ENCODE peak calls at places on chromosomes 12 and 14, in four cellular contexts. Z is IMR-90, S is neuronal stem cell, Q is mesendoderm. U is an unnamed sample.

GRCh38 chr12:21144309-21144708 is 13.3 kb downstream of the SLCO1B1 start:
- DNase-seq in Z (no peak), S (no peak), Q (no peak), U (no peak)

GRCh38 chr14:58565834-58566233 is 71.9 kb upstream of the DACT1 start:
- DNase-seq in Z (no peak), S (no peak), Q (no peak), U (no peak)

GRCh38 chr12:12645485-12645884 is 33.8 kb downstream of the CREBL2 start:
- DNase-seq in Z (peak), S (no peak), Q (peak), U (peak)

GRCh38 chr14:65239143-65239672 is 136.9 kb upstream of the MAX start:
- DNase-seq in Z (peak), S (no peak), Q (peak), U (peak)

GRCh38 chr12:10409387-10409786 is at the start of gene KLRC4:
- DNase-seq in Z (peak), S (no peak), Q (no peak), U (peak)

GRCh38 chr14:63726499-63726898 is 1.4 kb downstream of the SGPP1 start:
- DNase-seq in Z (no peak), S (no peak), Q (no peak), U (peak)

GRCh38 chr14:87813211-87813610 is 179.8 kb downstream of the GALC start:
- DNase-seq in Z (no peak), S (no peak), Q (no peak), U (no peak)

GRCh38 chr12:96402061-96402460 is 1.8 kb upstream of the CDK17 start:
- DNase-seq in Z (no peak), S (no peak), Q (peak), U (no peak)

GRCh38 chr14:88599761-88600439 is 37.1 kb downstream of the ZC3H14 start:
- DNase-seq in Z (no peak), S (no peak), Q (no peak), U (no peak)

GRCh38 chr12:71710276-71711125 is 24.6 kb downstream of the TMEM19 start:
- DNase-seq in Z (peak), S (no peak), Q (peak), U (peak)

GRCh38 chr14:51657762-51658161 is 6.1 kb downstream of the FRMD6 start:
- DNase-seq in Z (peak), S (no peak), Q (no peak), U (peak)

GRCh38 chr14:92004062-92004461 is 35.8 kb downstream of the TRIP11 start:
- DNase-seq in Z (peak), S (no peak), Q (no peak), U (no peak)

GRCh38 chr14:32087173-32087861 is 10.2 kb downstream of the ARHGAP5 start:
- DNase-seq in Z (peak), S (peak), Q (peak), U (peak)

GRCh38 chr12:19772776-19773175 is 333.5 kb downstream of the AEBP2 start:
- DNase-seq in Z (no peak), S (no peak), Q (no peak), U (no peak)

GRCh38 chr12:46372131-46372851 is at the start of gene SLC38A2:
- DNase-seq in Z (peak), S (peak), Q (peak), U (peak)

GRCh38 chr12:106960443-106960842 is 4.7 kb downstream of the TMEM263 start:
- DNase-seq in Z (no peak), S (no peak), Q (no peak), U (no peak)

GRCh38 chr12:115320967-115321366 is 637.0 kb upstream of the TBX3 start:
- DNase-seq in Z (no peak), S (no peak), Q (no peak), U (peak)

GRCh38 chr12:1993341-1993740 is 10.9 kb downstream of the DCP1B start:
- DNase-seq in Z (peak), S (no peak), Q (no peak), U (peak)

GRCh38 chr12:68317047-68317667 is 15.0 kb downstream of the MDM1 start:
- DNase-seq in Z (peak), S (no peak), Q (peak), U (peak)

GRCh38 chr12:91974541-91974940 is 171.1 kb downstream of the BTG1 start:
- DNase-seq in Z (peak), S (no peak), Q (no peak), U (no peak)

GRCh38 chr14:63770187-63770807 is 42.4 kb upstream of the SGPP1 start:
- DNase-seq in Z (peak), S (no peak), Q (peak), U (peak)

DNA sequence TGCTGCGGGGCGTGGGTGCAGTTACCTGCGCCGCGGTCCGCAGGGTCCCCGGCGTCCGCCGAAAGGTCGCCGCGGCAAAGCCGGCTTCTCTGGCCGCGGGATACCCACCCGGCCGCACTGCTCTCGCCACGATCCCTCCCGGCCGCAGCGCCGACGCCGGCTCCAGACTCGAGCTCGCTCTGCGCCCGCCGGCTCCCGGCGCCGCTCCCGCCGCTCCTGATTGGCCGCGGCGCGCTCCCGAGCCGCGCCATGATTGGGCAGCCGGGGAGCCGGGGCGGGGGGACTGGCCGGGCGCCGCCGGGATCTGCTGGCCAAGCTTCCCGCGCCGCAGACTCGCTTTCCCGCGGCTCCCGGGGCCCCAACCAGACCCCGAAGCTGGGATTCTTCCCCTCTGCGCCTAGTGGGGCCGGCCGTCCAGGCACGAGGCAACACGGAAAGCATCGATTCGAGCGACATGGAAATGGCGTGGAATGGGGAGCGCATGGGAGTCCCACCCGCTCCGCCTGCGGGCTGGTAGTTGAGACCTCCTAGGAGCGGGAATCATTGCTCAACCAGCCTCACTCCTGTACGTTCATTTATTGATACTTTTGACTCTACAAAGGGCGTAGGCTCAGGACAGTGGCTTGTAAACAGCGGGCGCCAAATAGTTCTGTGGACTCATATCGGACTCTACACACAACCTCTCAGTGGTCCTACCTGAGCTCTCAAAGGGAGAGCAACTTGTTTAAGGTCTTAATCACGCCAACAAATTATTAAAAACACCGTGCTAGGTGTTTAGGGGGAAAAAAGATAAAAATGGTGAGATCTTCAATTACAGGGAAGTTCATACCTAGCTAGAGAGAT is 36.4 kb upstream of the STON2 start:
- DNase-seq in Z (peak), S (peak), Q (peak), U (peak)
- H2BK15ac ChIP-seq in Z (no peak), S (no peak), Q (no peak), U (peak)

DNA sequence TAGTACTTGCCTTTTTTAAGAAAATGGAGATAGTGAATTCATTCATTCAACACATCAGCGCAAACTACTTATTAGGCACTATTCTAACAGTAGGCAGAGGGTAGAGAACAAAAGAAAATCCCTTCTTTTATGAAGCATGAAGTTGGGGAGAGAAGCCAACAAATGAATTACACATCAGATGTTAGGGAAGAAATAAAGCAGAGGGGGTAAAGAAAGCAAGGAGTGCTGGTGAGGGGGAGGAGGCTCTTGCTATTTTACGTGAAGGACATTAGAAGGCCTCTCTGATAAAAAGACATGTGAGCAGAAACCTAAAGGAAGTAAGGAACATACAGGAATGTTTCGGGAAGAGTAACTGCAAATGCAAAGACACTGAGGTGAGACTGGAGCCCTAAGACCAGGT is 22.2 kb downstream of the TFCP2 start:
- DNase-seq in Z (no peak), S (no peak), Q (no peak), U (no peak)
- H3K4ac ChIP-seq in Z (no peak), S (no peak), Q (no peak), U (no peak)

GRCh38 chr12:124872068-124872719 is 8.5 kb upstream of the SCARB1 start:
- DNase-seq in Z (no peak), S (no peak), Q (no peak), U (no peak)
- H2BK15ac ChIP-seq in Z (no peak), S (peak), Q (no peak), U (no peak)

GRCh38 chr14:49999826-50000214 is 106.9 kb downstream of the ARF6 start:
- DNase-seq in Z (no peak), S (no peak), Q (peak), U (no peak)
- H3K4ac ChIP-seq in Z (peak), S (no peak), Q (no peak), U (peak)

GRCh38 chr12:120229583-120230325 is 28.8 kb upstream of the RPLP0 start:
- DNase-seq in Z (no peak), S (no peak), Q (peak), U (peak)

GRCh38 chr12:120230326-120230973 is 29.5 kb upstream of the RPLP0 start:
- DNase-seq in Z (peak), S (peak), Q (peak), U (peak)

GRCh38 chr12:120229071-120229582 is 28.2 kb upstream of the RPLP0 start:
- DNase-seq in Z (no peak), S (no peak), Q (peak), U (peak)

GRCh38 chr12:120231316-120232011 is 30.6 kb upstream of the RPLP0 start:
- DNase-seq in Z (peak), S (no peak), Q (peak), U (peak)

DNA sequence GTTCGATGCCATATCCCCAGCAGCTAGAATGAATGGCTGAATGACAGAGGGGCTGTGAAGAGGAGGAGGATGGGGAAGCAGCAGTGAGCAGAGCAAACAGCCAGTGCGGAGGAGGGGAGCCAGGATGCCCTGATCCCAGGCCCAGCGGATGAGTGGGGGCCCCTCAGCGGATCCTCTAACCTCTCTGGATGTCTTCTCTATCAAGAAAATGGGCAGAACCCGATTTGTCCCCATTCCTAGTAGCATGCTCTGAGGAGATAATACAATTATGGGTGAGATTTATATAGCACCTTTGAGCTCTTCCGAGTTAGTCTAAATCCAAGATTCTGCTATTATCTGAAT is 30.0 kb upstream of the RPLP0 start:
- DNase-seq in Z (no peak), S (no peak), Q (no peak), U (no peak)
- H2BK15ac ChIP-seq in Z (peak), S (no peak), Q (no peak), U (peak)

GRCh38 chr12:31303466-31303865 is 22.5 kb downstream of the SINHCAF start:
- DNase-seq in Z (no peak), S (no peak), Q (no peak), U (no peak)
- H3K4ac ChIP-seq in Z (no peak), S (no peak), Q (no peak), U (no peak)